ENCODE peak calls at places on chromosomes 1 and 21, in seven cellular contexts. L is HCT116, V is HepG2, O is K562, H is SK-N-SH, P is GM12878, G is H1. K is an unnamed sample.

GRCh38 chr1:203480525-203481084 is 5.0 kb downstream of the PRELP start:
- DNase-seq in H (peak; percentile 68), O (peak; percentile 87), V (no peak), P (no peak), G (no peak), L (peak; percentile 21), K (peak; percentile 63)

GRCh38 chr1:194717334-194717733 is 1530.9 kb upstream of the B3GALT2 start:
- DNase-seq in L (no peak), H (no peak), V (no peak), G (no peak), P (no peak), O (no peak), K (no peak)

GRCh38 chr1:37932759-37933158 is 14.1 kb downstream of the INPP5B start:
- DNase-seq in H (no peak), L (no peak), G (no peak), P (no peak), V (no peak), O (peak; percentile 54), K (no peak)

GRCh38 chr1:151221616-151222015 is 23.3 kb downstream of the PIP5K1A start:
- DNase-seq in P (no peak), G (no peak), V (no peak), H (no peak), L (no peak), O (no peak), K (no peak)

GRCh38 chr21:43908167-43908566 is 43.1 kb downstream of the AGPAT3 start:
- DNase-seq in P (no peak), O (no peak), H (no peak), G (no peak), L (no peak), V (no peak), K (no peak)

GRCh38 chr1:183871142-183871541 is 66.2 kb downstream of the RGL1 start:
- DNase-seq in G (no peak), H (no peak), V (peak; percentile 16), O (no peak), L (peak; percentile 12), P (no peak), K (peak; percentile 39)

GRCh38 chr1:89516055-89516454 is 8.6 kb upstream of the LRRC8B start:
- DNase-seq in L (peak; percentile 41), P (no peak), V (peak; percentile 6), O (peak; percentile 43), H (no peak), G (no peak), K (no peak)

GRCh38 chr1:230215529-230215928 is 148.5 kb downstream of the GALNT2 start:
- DNase-seq in O (no peak), H (no peak), G (no peak), P (no peak), L (no peak), V (no peak), K (no peak)

GRCh38 chr1:160704250-160704649 is 7.4 kb downstream of the CD48 start:
- DNase-seq in P (no peak), H (no peak), L (no peak), O (no peak), V (no peak), G (no peak), K (no peak)

GRCh38 chr1:98940069-98940468 is 64.6 kb downstream of the PLPPR5 start:
- DNase-seq in V (no peak), P (no peak), H (no peak), L (no peak), O (no peak), G (no peak), K (no peak)

GRCh38 chr21:15722591-15723324 is 7.0 kb upstream of the USP25 start:
- DNase-seq in G (no peak), H (no peak), O (no peak), P (no peak), V (no peak), L (no peak), K (peak; percentile 84)

GRCh38 chr1:219185486-219186117 is 11.9 kb downstream of the LYPLAL1 start:
- DNase-seq in V (no peak), L (no peak), P (no peak), H (no peak), O (no peak), G (no peak), K (no peak)

GRCh38 chr1:232179896-232180760 is 449.8 kb downstream of the SIPA1L2 start:
- DNase-seq in O (no peak), G (peak; percentile 49), V (no peak), P (no peak), H (no peak), L (no peak), K (no peak)

GRCh38 chr1:155051342-155051776 is 243 bp downstream of the ADAM15 start:
- DNase-seq in L (no peak), G (no peak), O (no peak), H (no peak), V (no peak), P (no peak), K (no peak)
- TF ChIP-seq JUND in L (no peak), G (no peak), O (no peak), H (no peak), V (no peak), P (no peak), K (no peak)

GRCh38 chr1:42934111-42934510 is 24.6 kb downstream of the SLC2A1 start:
- DNase-seq in P (no peak), H (no peak), O (no peak), G (no peak), V (no peak), L (no peak), K (no peak)
- TF ChIP-seq JUND in P (no peak), H (no peak), O (no peak), G (no peak), V (no peak), L (no peak), K (no peak)

DNA sequence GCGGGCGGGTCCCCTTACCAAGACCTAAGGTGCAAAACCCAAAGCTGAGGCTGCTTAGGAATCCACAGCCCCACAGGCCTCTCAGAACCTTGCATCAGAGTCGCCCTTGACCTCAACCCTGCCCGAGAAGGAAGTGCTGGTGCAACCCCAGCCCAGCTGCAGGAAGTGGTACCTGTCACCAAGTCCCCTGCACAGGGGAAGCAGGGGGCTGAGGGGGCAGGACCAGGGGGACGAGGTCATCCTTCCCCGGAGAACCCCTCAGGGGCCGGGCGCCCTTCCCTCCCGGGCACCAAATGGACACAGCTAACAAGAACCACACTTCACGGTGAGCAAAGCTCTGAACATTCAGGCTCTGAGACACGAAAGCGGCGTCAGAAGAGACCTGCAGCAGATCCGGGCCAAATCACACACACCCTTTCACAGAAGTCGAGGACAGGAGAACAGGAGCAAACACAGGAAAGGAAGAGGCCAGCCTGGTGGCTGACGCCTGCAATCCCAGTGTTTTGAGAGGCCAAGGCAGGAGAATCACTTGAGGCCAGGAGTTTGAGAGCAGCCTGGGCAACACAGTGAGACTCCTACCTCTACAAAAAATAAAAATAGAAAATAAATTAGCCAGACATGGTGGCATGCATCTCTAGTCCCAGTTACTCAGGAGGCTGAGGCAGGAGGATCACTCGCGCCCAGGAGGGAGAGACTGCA is 6.4 kb downstream of the ITGB2 start:
- DNase-seq in O (no peak), L (no peak), H (no peak), G (no peak), V (peak; percentile 41), P (no peak), K (no peak)
- TF ChIP-seq JUND in O (no peak), L (no peak), H (no peak), G (no peak), V (no peak), P (no peak), K (no peak)

GRCh38 chr1:56034222-56034621 is 545.1 kb downstream of the PLPP3 start:
- DNase-seq in O (no peak), L (no peak), P (no peak), G (no peak), V (no peak), H (no peak), K (no peak)
- TF ChIP-seq JUND in O (no peak), L (no peak), P (no peak), G (no peak), V (no peak), H (no peak), K (no peak)

GRCh38 chr1:80989455-80989854 is 811.3 kb upstream of the ADGRL2 start:
- DNase-seq in L (no peak), P (no peak), O (no peak), G (no peak), V (no peak), H (no peak), K (no peak)

DNA sequence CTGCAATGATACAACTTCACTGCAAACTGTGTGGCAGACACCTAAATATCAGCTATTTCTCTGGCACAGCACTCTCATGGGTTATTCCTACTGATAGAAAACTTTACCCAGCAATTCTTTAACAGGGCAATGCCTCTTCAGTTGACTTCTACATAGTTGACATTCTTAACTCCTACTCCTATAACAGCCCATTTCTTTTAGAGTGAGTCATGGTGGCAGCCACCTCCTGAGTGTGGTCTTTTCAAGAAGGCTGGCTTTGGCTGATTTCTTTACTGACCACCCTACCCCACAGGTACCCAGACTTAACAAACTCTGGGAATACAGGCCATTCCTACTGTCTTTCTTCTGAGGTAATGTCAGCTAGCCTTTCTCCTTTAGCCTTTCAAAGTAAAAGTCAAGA is 805.8 kb upstream of the ADGRL2 start:
- DNase-seq in G (no peak), V (no peak), H (no peak), L (no peak), O (no peak), P (no peak), K (no peak)
- TF ChIP-seq JUND in G (no peak), V (no peak), H (no peak), L (no peak), O (no peak), P (no peak), K (no peak)